ENCODE peak calls at places on chromosomes 2 and 18, in four cellular contexts. One of them, this sample, is unnamed. For H3K9me3, the result is how much of the 10 kb centered on the place peaks cover.

GRCh38 chr18:3236470-3236869 is 11.1 kb upstream of the MYL12A start:
- DNase-seq in hepatocyte: no peak
- DNase-seq in MM.1S: no peak
- DNase-seq in CD8-positive, alpha-beta memory T cell: no peak
- DNase-seq in this sample: no peak

GRCh38 chr2:20065885-20066602 is 14.6 kb upstream of the LAPTM4A start:
- DNase-seq in CD8-positive, alpha-beta memory T cell: no peak
- DNase-seq in MM.1S: peak
- DNase-seq in hepatocyte: peak
- DNase-seq in this sample: no peak

GRCh38 chr18:79760348-79760747 is 37.4 kb upstream of the KCNG2 start:
- DNase-seq in hepatocyte: no peak
- DNase-seq in CD8-positive, alpha-beta memory T cell: no peak
- DNase-seq in MM.1S: no peak
- DNase-seq in this sample: no peak

GRCh38 chr2:200993097-200993496 is 29.6 kb upstream of the ORC2 start:
- DNase-seq in CD8-positive, alpha-beta memory T cell: no peak
- DNase-seq in hepatocyte: no peak
- DNase-seq in MM.1S: no peak
- DNase-seq in this sample: no peak

GRCh38 chr18:57898506-57899124 is 95.5 kb upstream of the ATP8B1 start:
- DNase-seq in MM.1S: no peak
- DNase-seq in CD8-positive, alpha-beta memory T cell: no peak
- DNase-seq in hepatocyte: no peak
- DNase-seq in this sample: no peak

GRCh38 chr2:11749646-11750349 is 3.4 kb downstream of the LPIN1 start:
- DNase-seq in MM.1S: peak
- DNase-seq in CD8-positive, alpha-beta memory T cell: peak
- DNase-seq in hepatocyte: no peak
- DNase-seq in this sample: no peak

GRCh38 chr2:198214108-198214736 is 409.8 kb downstream of the PLCL1 start:
- DNase-seq in CD8-positive, alpha-beta memory T cell: no peak
- DNase-seq in hepatocyte: no peak
- DNase-seq in MM.1S: no peak
- DNase-seq in this sample: no peak

GRCh38 chr18:35203001-35203553 is 37.8 kb upstream of the ZNF397 start:
- DNase-seq in hepatocyte: no peak
- DNase-seq in CD8-positive, alpha-beta memory T cell: no peak
- DNase-seq in MM.1S: no peak
- DNase-seq in this sample: no peak

GRCh38 chr2:171509945-171510731 is 12.1 kb upstream of the CYBRD1 start:
- DNase-seq in CD8-positive, alpha-beta memory T cell: no peak
- DNase-seq in MM.1S: peak
- DNase-seq in hepatocyte: no peak
- DNase-seq in this sample: no peak

DNA sequence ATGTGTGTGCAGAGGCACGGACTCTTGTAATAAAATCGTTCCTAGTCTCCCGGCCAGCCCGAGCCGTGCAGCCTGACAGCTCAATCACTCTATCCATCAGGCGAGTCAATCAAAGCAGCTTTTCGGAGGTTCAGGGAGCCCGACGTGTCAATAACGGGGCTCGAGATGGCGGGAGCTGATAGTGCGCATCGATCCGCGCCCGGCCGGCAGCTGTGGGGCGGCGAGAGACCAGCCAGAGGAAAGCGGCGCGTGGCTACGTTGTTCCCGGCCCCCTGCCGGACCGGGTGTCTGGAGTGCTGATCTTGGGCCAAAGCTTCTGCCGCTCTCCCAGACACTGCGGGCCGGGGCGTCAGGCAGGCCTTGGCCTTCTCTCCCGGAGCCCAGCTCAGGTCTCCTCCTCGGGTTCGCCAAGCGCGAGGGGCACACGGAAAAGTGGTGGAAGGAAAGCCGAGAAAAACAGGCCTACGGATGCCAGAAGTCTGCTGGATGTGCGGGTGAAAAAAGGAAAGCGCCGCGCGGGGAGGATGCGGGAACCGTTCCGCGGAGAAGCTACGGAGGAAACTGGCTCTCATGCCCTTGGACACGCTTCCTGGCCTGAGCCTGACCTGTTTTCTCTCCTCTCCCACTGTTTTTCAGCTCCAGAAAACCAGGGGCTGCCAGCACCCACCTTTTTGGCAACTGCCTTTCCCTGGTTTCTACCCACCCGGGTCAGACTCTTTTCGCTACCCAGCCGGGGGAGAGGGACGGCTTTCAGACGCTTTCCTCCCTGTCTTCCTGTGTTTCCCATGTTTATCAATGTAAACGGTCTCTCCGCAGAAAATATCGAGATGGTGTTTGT is 2.2 kb downstream of the EN1 start:
- DNase-seq in MM.1S: no peak
- DNase-seq in CD8-positive, alpha-beta memory T cell: no peak
- DNase-seq in hepatocyte: no peak
- DNase-seq in this sample: no peak
- H3K9me3 ChIP-seq in MM.1S: under half
- H3K9me3 ChIP-seq in CD8-positive, alpha-beta memory T cell: under half
- H3K9me3 ChIP-seq in hepatocyte: under half
- H3K9me3 ChIP-seq in this sample: under half

DNA sequence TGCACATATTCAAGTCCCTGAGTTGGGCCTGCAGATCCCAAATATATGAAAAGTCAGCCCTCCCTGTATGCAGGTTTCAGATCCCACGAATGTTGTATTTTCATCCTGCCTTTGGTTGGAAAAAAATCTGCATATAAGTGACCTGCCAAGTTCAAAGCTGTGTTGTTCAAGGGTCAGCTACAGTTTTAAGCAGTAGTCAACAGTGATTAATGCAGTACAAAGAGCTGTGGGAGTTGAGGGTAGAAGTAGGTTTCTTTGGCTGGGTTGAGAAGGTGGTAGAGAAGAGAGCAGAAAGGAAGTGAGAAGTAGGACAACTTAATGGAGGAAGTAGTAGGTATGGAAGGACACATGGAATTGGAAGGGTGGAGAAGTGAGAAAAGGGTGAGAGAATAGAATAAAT is 127.9 kb downstream of the ANKRD44 start:
- DNase-seq in hepatocyte: no peak
- DNase-seq in MM.1S: no peak
- DNase-seq in CD8-positive, alpha-beta memory T cell: no peak
- DNase-seq in this sample: no peak
- H3K27ac ChIP-seq in hepatocyte: no peak
- H3K27ac ChIP-seq in MM.1S: no peak
- H3K27ac ChIP-seq in CD8-positive, alpha-beta memory T cell: no peak
- H3K27ac ChIP-seq in this sample: no peak

DNA sequence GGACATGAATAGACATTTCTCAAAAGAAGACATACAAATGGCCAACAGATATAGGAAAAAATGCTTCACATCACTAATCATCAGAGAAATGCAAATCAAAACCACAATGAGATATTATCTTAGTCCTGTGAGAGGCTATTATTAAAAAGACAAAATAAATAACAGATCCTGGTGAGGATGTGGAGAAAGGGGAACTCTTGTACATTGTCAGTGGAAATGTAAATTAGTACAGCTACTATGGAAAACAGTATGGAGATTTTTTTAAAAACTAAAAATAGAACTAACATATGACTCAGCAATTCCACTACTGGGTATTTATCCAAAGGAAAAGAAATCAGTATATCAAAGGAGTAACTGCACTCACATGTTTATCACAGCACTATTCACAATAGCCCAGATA is 407.4 kb downstream of the RND3 start:
- DNase-seq in CD8-positive, alpha-beta memory T cell: no peak
- DNase-seq in MM.1S: no peak
- DNase-seq in hepatocyte: no peak
- DNase-seq in this sample: no peak
- H3K9me3 ChIP-seq in CD8-positive, alpha-beta memory T cell: under half
- H3K9me3 ChIP-seq in MM.1S: under half
- H3K9me3 ChIP-seq in hepatocyte: under half
- H3K9me3 ChIP-seq in this sample: under half

GRCh38 chr2:49972699-49973098 is 818.4 kb upstream of the FSHR start:
- DNase-seq in CD8-positive, alpha-beta memory T cell: no peak
- DNase-seq in MM.1S: no peak
- DNase-seq in hepatocyte: no peak
- DNase-seq in this sample: no peak

GRCh38 chr2:49978341-49978740 is 824.0 kb upstream of the FSHR start:
- DNase-seq in CD8-positive, alpha-beta memory T cell: no peak
- DNase-seq in MM.1S: no peak
- DNase-seq in hepatocyte: no peak
- DNase-seq in this sample: no peak

GRCh38 chr2:49971453-49971852 is 817.1 kb upstream of the FSHR start:
- DNase-seq in CD8-positive, alpha-beta memory T cell: no peak
- DNase-seq in hepatocyte: no peak
- DNase-seq in MM.1S: no peak
- DNase-seq in this sample: no peak

GRCh38 chr2:49973917-49974368 is 819.6 kb upstream of the FSHR start:
- DNase-seq in MM.1S: peak
- DNase-seq in hepatocyte: peak
- DNase-seq in CD8-positive, alpha-beta memory T cell: peak
- DNase-seq in this sample: peak
- H3K27ac ChIP-seq in MM.1S: no peak
- H3K27ac ChIP-seq in hepatocyte: no peak
- H3K27ac ChIP-seq in CD8-positive, alpha-beta memory T cell: no peak
- H3K27ac ChIP-seq in this sample: no peak

DNA sequence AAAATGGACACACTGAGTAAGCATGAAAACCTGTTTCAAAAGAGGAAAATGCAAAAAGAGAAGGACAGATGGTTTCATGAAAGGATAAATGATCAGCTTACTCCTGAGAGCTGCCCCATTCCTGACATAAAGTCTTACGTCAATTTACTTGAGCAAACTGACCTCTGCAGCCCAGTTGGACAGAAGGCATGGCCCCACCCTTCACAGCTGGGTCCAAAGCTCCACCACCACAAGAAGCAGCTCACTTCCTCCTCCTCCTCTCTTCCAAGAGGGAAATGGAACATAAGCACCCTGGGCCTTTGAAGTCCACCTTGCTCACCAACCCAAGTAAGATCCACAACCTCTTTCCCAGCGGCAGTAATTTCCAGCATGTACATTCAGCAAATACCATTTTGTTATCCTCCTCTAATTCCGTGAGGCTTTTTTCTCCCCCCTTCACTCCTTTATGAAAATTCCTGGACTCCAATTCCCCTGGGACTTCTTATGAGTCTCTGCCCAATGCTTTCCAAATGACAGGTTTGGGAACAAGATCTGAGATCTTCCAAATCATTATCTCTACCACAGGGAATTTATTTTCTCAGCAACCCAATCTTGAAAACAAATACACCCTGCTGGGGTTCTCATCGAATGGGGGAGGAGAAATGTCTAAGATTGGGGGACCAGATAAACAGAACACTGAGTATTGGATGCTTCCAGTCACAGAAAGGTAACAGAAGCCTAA is 10.1 kb downstream of the COL4A4 start:
- DNase-seq in CD8-positive, alpha-beta memory T cell: no peak
- DNase-seq in hepatocyte: peak
- DNase-seq in MM.1S: no peak
- DNase-seq in this sample: no peak
- H3K9me3 ChIP-seq in CD8-positive, alpha-beta memory T cell: under half
- H3K9me3 ChIP-seq in hepatocyte: under half
- H3K9me3 ChIP-seq in MM.1S: under half
- H3K9me3 ChIP-seq in this sample: under half

GRCh38 chr2:8216397-8216796 is 465.5 kb upstream of the ID2 start:
- DNase-seq in hepatocyte: no peak
- DNase-seq in CD8-positive, alpha-beta memory T cell: no peak
- DNase-seq in MM.1S: no peak
- DNase-seq in this sample: no peak
- H3K27ac ChIP-seq in hepatocyte: no peak
- H3K27ac ChIP-seq in CD8-positive, alpha-beta memory T cell: no peak
- H3K27ac ChIP-seq in MM.1S: no peak
- H3K27ac ChIP-seq in this sample: no peak

GRCh38 chr2:210477496-210477895 is 937 bp upstream of the LANCL1 start:
- DNase-seq in MM.1S: peak
- DNase-seq in CD8-positive, alpha-beta memory T cell: no peak
- DNase-seq in hepatocyte: peak
- DNase-seq in this sample: peak
- H3K9me3 ChIP-seq in MM.1S: under half
- H3K9me3 ChIP-seq in CD8-positive, alpha-beta memory T cell: under half
- H3K9me3 ChIP-seq in hepatocyte: under half
- H3K9me3 ChIP-seq in this sample: under half

GRCh38 chr18:75211002-75211621 is 515 bp downstream of the TSHZ1 start:
- DNase-seq in CD8-positive, alpha-beta memory T cell: peak
- DNase-seq in MM.1S: peak
- DNase-seq in hepatocyte: peak
- DNase-seq in this sample: peak

GRCh38 chr18:75213610-75214009 is 3.0 kb downstream of the TSHZ1 start:
- DNase-seq in hepatocyte: no peak
- DNase-seq in MM.1S: no peak
- DNase-seq in CD8-positive, alpha-beta memory T cell: no peak
- DNase-seq in this sample: no peak

GRCh38 chr18:75210274-75211001 is at the start of gene TSHZ1:
- DNase-seq in hepatocyte: peak
- DNase-seq in MM.1S: peak
- DNase-seq in CD8-positive, alpha-beta memory T cell: peak
- DNase-seq in this sample: peak

GRCh38 chr18:75212626-75213110 is 2.1 kb downstream of the TSHZ1 start:
- DNase-seq in MM.1S: no peak
- DNase-seq in CD8-positive, alpha-beta memory T cell: no peak
- DNase-seq in hepatocyte: peak
- DNase-seq in this sample: no peak

GRCh38 chr18:75211721-75212625 is 1.4 kb downstream of the TSHZ1 start:
- DNase-seq in MM.1S: peak
- DNase-seq in CD8-positive, alpha-beta memory T cell: peak
- DNase-seq in hepatocyte: peak
- DNase-seq in this sample: peak
- H3K27ac ChIP-seq in MM.1S: no peak
- H3K27ac ChIP-seq in CD8-positive, alpha-beta memory T cell: peak
- H3K27ac ChIP-seq in hepatocyte: peak
- H3K27ac ChIP-seq in this sample: no peak